ENCODE peak calls at places on chromosomes 2 and 18, in five cellular contexts. M is OCI-LY7, D is A549, Y is fibroblast of pulmonary artery, V is endodermal cell. B is an unnamed sample.

GRCh38 chr18:79975985-79976680 is 11.7 kb downstream of the HSBP1L1 start:
- DNase-seq in Y (no peak), D (no peak), M (no peak), V (no peak), B (no peak)

GRCh38 chr2:29054430-29054829 is 19.9 kb downstream of the PCARE start:
- DNase-seq in Y (no peak), D (no peak), V (no peak), M (no peak), B (no peak)

GRCh38 chr2:56018202-56018601 is 94.6 kb upstream of the EFEMP1 start:
- DNase-seq in V (no peak), Y (no peak), M (no peak), D (no peak), B (no peak)

GRCh38 chr2:108324531-108325256 is 36.0 kb downstream of the SULT1C2 start:
- DNase-seq in D (no peak), M (no peak), V (no peak), Y (peak; percentile 48), B (no peak)

GRCh38 chr2:20622731-20623130 is 28.2 kb downstream of the HS1BP3 start:
- DNase-seq in Y (no peak), M (no peak), D (no peak), V (peak; percentile 24), B (no peak)

GRCh38 chr2:101616411-101616810 is 81.1 kb upstream of the MAP4K4 start:
- DNase-seq in M (no peak), D (no peak), V (no peak), Y (peak; percentile 38), B (no peak)

GRCh38 chr2:98508690-98509054 is 64.0 kb downstream of the INPP4A start:
- DNase-seq in M (no peak), D (no peak), V (no peak), Y (peak; percentile 97), B (no peak)

GRCh38 chr2:107553534-107553933 is 273.2 kb upstream of the RGPD4 start:
- DNase-seq in M (no peak), V (no peak), D (no peak), Y (peak; percentile 23), B (no peak)

GRCh38 chr2:205969584-205969983 is 116.4 kb downstream of the INO80D start:
- DNase-seq in Y (no peak), M (no peak), D (no peak), V (peak; percentile 10), B (no peak)

GRCh38 chr2:175062787-175063585 is 57.8 kb upstream of the CHN1 start:
- DNase-seq in V (no peak), Y (no peak), M (peak; percentile 65), D (no peak), B (no peak)

GRCh38 chr2:197705912-197706838 is 1.0 kb downstream of the MARS2 start:
- DNase-seq in M (peak; percentile 74), D (no peak), V (peak; percentile 67), Y (no peak), B (peak; percentile 72)

GRCh38 chr2:150165988-150166965 is 321.2 kb downstream of the RND3 start:
- DNase-seq in Y (no peak), D (peak; percentile 41), M (no peak), V (no peak), B (no peak)

GRCh38 chr2:41933585-41934322 is 114.1 kb upstream of the PKDCC start:
- DNase-seq in M (no peak), Y (peak; percentile 97), V (no peak), D (peak; percentile 79), B (peak; percentile 23)

GRCh38 chr18:55783921-55784320 is 195.9 kb upstream of the TCF4 start:
- DNase-seq in Y (no peak), V (no peak), D (no peak), M (no peak), B (no peak)

GRCh38 chr18:9417081-9417841 is 58.1 kb upstream of the RALBP1 start:
- DNase-seq in V (no peak), Y (peak; percentile 67), D (no peak), M (no peak), B (no peak)

GRCh38 chr2:226123307-226123706 is 676.3 kb downstream of the IRS1 start:
- DNase-seq in D (no peak), V (no peak), M (no peak), Y (no peak), B (no peak)

GRCh38 chr2:85673736-85674375 is 5.9 kb upstream of the SFTPB start:
- DNase-seq in V (no peak), Y (no peak), D (no peak), M (no peak), B (no peak)

GRCh38 chr2:200786826-200787225 is 24.9 kb upstream of the BZW1 start:
- DNase-seq in V (no peak), Y (peak; percentile 92), M (no peak), D (no peak), B (no peak)

GRCh38 chr2:44942304-44943030 is 965 bp downstream of the SIX3 start:
- DNase-seq in M (no peak), Y (no peak), V (peak; percentile 56), D (no peak), B (no peak)

GRCh38 chr2:44940612-44941464 is 664 bp upstream of the SIX3 start:
- DNase-seq in V (peak; percentile 72), Y (no peak), M (no peak), D (no peak), B (no peak)

GRCh38 chr2:44943031-44943692 is 1.7 kb downstream of the SIX3 start:
- DNase-seq in M (no peak), Y (no peak), D (no peak), V (peak; percentile 82), B (no peak)

GRCh38 chr2:44940053-44940494 is 1.4 kb upstream of the SIX3 start:
- DNase-seq in Y (no peak), D (no peak), V (peak; percentile 62), M (no peak), B (no peak)

GRCh38 chr2:44941551-44942234 is at the start of gene SIX3:
- DNase-seq in D (no peak), M (no peak), Y (no peak), V (peak; percentile 86), B (peak; percentile 81)
- H3K4me3 ChIP-seq in D (peak within 1 kb of the TSS; percentile 61), M (no peak within 1 kb of the TSS), Y (peak within 1 kb of the TSS; percentile 10), V (peak within 1 kb of the TSS; percentile 79), B (peak within 1 kb of the TSS; percentile 43)

GRCh38 chr2:119523959-119524694 is at the start of gene SCTR:
- DNase-seq in M (no peak), V (peak; percentile 87), Y (no peak), D (no peak), B (no peak)
- H3K4me3 ChIP-seq in M (no peak within 1 kb of the TSS), V (peak within 1 kb of the TSS; percentile 78), Y (no peak within 1 kb of the TSS), D (peak within 1 kb of the TSS; percentile 24), B (no peak within 1 kb of the TSS)

GRCh38 chr2:74371421-74371820 is 8.7 kb downstream of the DCTN1 start:
- DNase-seq in D (no peak), Y (no peak), V (no peak), M (no peak), B (no peak)

GRCh38 chr2:74374509-74375205 is 5.5 kb downstream of the DCTN1 start:
- DNase-seq in Y (peak; percentile 73), D (no peak), V (peak; percentile 94), M (no peak), B (no peak)

GRCh38 chr2:74373189-74373588 is 6.9 kb downstream of the DCTN1 start:
- DNase-seq in D (no peak), V (peak; percentile 64), M (no peak), Y (no peak), B (no peak)

GRCh38 chr2:74373985-74374384 is 6.1 kb downstream of the DCTN1 start:
- DNase-seq in M (no peak), Y (no peak), D (no peak), V (peak; percentile 64), B (no peak)

DNA sequence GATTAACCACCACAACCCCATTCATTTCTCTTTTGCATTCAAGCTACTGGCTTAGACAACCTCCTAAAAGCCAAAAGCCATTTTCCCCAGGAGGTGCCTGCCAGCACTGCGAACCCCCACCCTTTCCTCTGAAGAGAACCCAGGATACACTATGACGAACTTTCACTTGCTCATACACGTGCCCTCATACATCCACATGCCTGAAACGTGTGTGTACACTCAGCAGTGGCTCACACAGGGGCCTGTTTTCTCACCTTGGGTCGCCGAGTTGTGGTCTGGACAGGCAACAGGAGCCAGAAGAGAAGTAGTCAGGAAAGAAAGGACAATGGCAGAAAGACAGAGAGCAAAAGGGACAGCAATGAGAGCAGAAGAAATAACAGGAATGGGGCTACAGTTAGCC is 7.4 kb downstream of the DCTN1 start:
- DNase-seq in V (no peak), D (no peak), M (no peak), Y (no peak), B (no peak)
- H3K4me3 ChIP-seq in V (no peak overlapping the region), D (no peak overlapping the region), M (no peak overlapping the region), Y (no peak overlapping the region), B (no peak overlapping the region)

DNA sequence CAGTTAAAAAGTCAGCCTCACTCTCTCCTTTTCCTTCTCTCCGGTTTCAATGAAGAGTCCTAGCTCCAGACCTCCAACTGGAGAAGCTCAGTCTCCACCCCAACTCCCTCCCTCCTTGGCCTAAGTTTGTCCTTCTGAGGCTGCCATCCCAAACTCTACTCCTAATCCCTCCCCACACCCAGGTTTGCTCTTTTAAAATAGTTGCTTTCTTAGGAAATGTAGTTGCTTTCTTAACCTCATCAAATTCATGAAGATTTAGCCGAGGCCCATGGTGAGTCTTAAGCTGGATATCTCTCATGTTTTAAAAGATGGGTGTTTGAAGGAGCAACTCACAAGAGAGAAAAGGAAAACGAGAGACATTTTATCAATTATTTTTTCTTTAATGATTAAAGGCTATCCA is 937 bp upstream of the LANCL1 start:
- DNase-seq in Y (peak; percentile 68), M (no peak), D (peak; percentile 33), V (peak; percentile 78), B (no peak)
- H3K4me3 ChIP-seq in Y (peak overlapping the region; percentile 73), M (peak overlapping the region; percentile 85), D (peak overlapping the region; percentile 75), V (peak overlapping the region; percentile 93), B (no peak overlapping the region)

GRCh38 chr2:231680992-231681852 is 27.1 kb upstream of the PTMA start:
- DNase-seq in M (peak; percentile 79), V (peak; percentile 95), Y (peak; percentile 81), D (peak; percentile 78), B (peak; percentile 92)
- H3K4me3 ChIP-seq in M (peak overlapping the region; percentile 67), V (peak overlapping the region; percentile 79), Y (peak overlapping the region; percentile 52), D (peak overlapping the region; percentile 55), B (peak overlapping the region; percentile 82)

GRCh38 chr2:54898451-54899226 is 151.6 kb downstream of the RTN4 start:
- DNase-seq in Y (no peak), M (no peak), V (no peak), D (no peak), B (no peak)

GRCh38 chr2:54891901-54892300 is 158.3 kb downstream of the RTN4 start:
- DNase-seq in D (no peak), Y (no peak), M (no peak), V (no peak), B (no peak)

GRCh38 chr2:54895735-54896134 is 154.5 kb downstream of the RTN4 start:
- DNase-seq in D (no peak), M (no peak), Y (peak; percentile 46), V (no peak), B (no peak)

GRCh38 chr2:54897420-54898310 is 152.6 kb downstream of the RTN4 start:
- DNase-seq in D (no peak), M (no peak), V (no peak), Y (no peak), B (peak; percentile 5)

DNA sequence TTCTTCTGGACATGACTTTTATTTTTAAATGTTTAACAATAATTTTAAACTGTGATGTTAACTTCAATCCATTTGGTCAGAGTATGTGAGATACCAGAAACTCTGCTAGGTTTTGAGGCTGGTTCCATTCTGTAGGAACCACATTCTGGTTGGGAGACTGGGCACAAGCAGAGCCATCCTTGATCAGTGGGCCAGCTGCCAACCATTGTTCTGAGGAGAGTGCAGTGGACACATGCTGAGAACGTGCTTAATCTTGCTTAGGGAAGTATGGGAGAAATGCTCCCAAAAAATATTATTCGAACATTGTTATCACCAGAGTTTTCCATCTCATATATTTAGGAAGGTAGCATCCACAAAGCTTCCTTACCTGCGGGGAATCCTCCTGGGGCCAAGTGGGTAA is 155.8 kb downstream of the RTN4 start:
- DNase-seq in M (no peak), V (no peak), D (no peak), Y (peak; percentile 37), B (no peak)
- H3K4me3 ChIP-seq in M (no peak overlapping the region), V (no peak overlapping the region), D (no peak overlapping the region), Y (no peak overlapping the region), B (no peak overlapping the region)